ENCODE peak calls at places on chromosomes 11 and 22, in five cellular contexts. N is left ventricle myocardium inferior; C is CD8-positive, alpha-beta T cell; L is heart right ventricle; S is ovary. K is an unnamed sample.

GRCh38 chr22:22616636-22617035 is 27.8 kb upstream of the GGTLC2 start:
- DNase-seq in L (no peak), C (no peak), S (no peak), N (no peak), K (no peak)

GRCh38 chr11:76205252-76206076 is 838 bp downstream of the WNT11 start:
- DNase-seq in C (no peak), S (no peak), L (peak), N (no peak), K (no peak)

GRCh38 chr22:29782061-29782845 is 15.1 kb downstream of the UQCR10 start:
- DNase-seq in L (peak), C (no peak), N (peak), S (peak), K (peak)

GRCh38 chr11:90330632-90331031 is 107.8 kb upstream of the CHORDC1 start:
- DNase-seq in L (no peak), S (no peak), N (no peak), C (no peak), K (no peak)

GRCh38 chr11:1211838-1212237 is 11.0 kb upstream of the MUC5B start:
- DNase-seq in N (no peak), C (no peak), S (no peak), L (no peak), K (no peak)

GRCh38 chr11:46277313-46277622 is 194 bp upstream of the CREB3L1 start:
- DNase-seq in C (no peak), L (no peak), N (no peak), S (no peak), K (no peak)

GRCh38 chr11:92473736-92474135 is 249.1 kb downstream of the FAT3 start:
- DNase-seq in N (no peak), S (no peak), C (no peak), L (no peak), K (no peak)

GRCh38 chr22:40803292-40803691 is 15.9 kb downstream of the SLC25A17 start:
- DNase-seq in N (no peak), L (no peak), S (no peak), C (no peak), K (no peak)

GRCh38 chr11:66498508-66498907 is 11.9 kb upstream of the BBS1 start:
- DNase-seq in S (no peak), C (no peak), N (no peak), L (no peak), K (no peak)

GRCh38 chr11:70233962-70234361 is 30.9 kb downstream of the FADD start:
- DNase-seq in N (no peak), L (no peak), C (no peak), S (no peak), K (no peak)

GRCh38 chr11:65777241-65777640 is 3.5 kb downstream of the AP5B1 start:
- DNase-seq in L (no peak), C (no peak), S (no peak), N (no peak), K (no peak)

GRCh38 chr22:20464096-20464614 is 26.5 kb upstream of the SCARF2 start:
- DNase-seq in S (no peak), C (peak), L (no peak), N (no peak), K (no peak)

GRCh38 chr11:65180877-65181568 is 705 bp upstream of the CAPN1 start:
- DNase-seq in L (peak), C (peak), N (peak), S (peak), K (peak)

GRCh38 chr11:75815345-75815983 is 454 bp downstream of the UVRAG start:
- DNase-seq in L (peak), N (no peak), S (no peak), C (peak), K (no peak)

GRCh38 chr11:126391970-126392637 is 36.6 kb downstream of the ST3GAL4 start:
- DNase-seq in S (peak), L (no peak), C (no peak), N (no peak), K (no peak)

GRCh38 chr11:2427721-2428321 is 16.5 kb downstream of the TRPM5 start:
- DNase-seq in N (no peak), C (no peak), L (peak), S (no peak), K (no peak)

GRCh38 chr11:12160680-12161079 is 50.3 kb downstream of the MICAL2 start:
- DNase-seq in C (no peak), N (no peak), S (no peak), L (no peak), K (no peak)

GRCh38 chr11:117096140-117096972 is 1.9 kb downstream of the SIK3 start:
- DNase-seq in C (peak), N (no peak), L (no peak), S (no peak), K (no peak)

GRCh38 chr11:118015385-118015841 is 29.2 kb downstream of the IL10RA start:
- DNase-seq in C (no peak), L (no peak), S (no peak), N (no peak), K (no peak)

GRCh38 chr11:2569731-2570210 is 125.0 kb downstream of the KCNQ1 start:
- DNase-seq in L (no peak), N (no peak), C (no peak), S (no peak), K (no peak)

GRCh38 chr22:22681221-22681739 is 36.9 kb downstream of the GGTLC2 start:
- DNase-seq in S (no peak), L (no peak), C (no peak), N (no peak), K (no peak)

GRCh38 chr11:7254731-7255291 is 3.1 kb downstream of the SYT9 start:
- DNase-seq in C (no peak), N (no peak), L (no peak), S (no peak), K (no peak)

GRCh38 chr11:71355266-71355665 is 92.9 kb downstream of the DHCR7 start:
- DNase-seq in L (no peak), S (no peak), N (no peak), C (no peak), K (no peak)

GRCh38 chr11:16987205-16987568 is 27.0 kb downstream of the PLEKHA7 start:
- DNase-seq in L (peak), S (peak), C (no peak), N (no peak), K (peak)

GRCh38 chr11:114738954-114739353 is 60.6 kb downstream of the NXPE2 start:
- DNase-seq in C (peak), S (no peak), N (no peak), L (no peak), K (peak)

GRCh38 chr11:96095884-96096301 is 172.0 kb upstream of the MTMR2 start:
- DNase-seq in C (no peak), N (no peak), S (no peak), L (no peak), K (peak)

GRCh38 chr11:107957109-107957588 is 28.9 kb downstream of the RAB39A start:
- DNase-seq in L (no peak), C (no peak), N (no peak), S (no peak), K (no peak)

GRCh38 chr22:46073683-46074504 is 76.4 kb upstream of the PPARA start:
- DNase-seq in S (no peak), C (no peak), N (peak), L (peak), K (peak)

GRCh38 chr22:35410663-35411034 is 10.7 kb downstream of the MCM5 start:
- DNase-seq in C (no peak), S (no peak), N (no peak), L (no peak), K (no peak)
- H3K27ac ChIP-seq in C (no peak), S (no peak), N (peak), L (no peak), K (no peak)

GRCh38 chr22:43231724-43232034 is 44.7 kb upstream of the TTLL12 start:
- DNase-seq in C (no peak), N (no peak), S (no peak), L (no peak), K (no peak)

GRCh38 chr22:43232445-43232844 is 45.5 kb upstream of the TTLL12 start:
- DNase-seq in N (no peak), C (no peak), S (no peak), L (no peak), K (no peak)

GRCh38 chr22:43230571-43230970 is 43.6 kb upstream of the TTLL12 start:
- DNase-seq in N (no peak), C (no peak), L (no peak), S (no peak), K (no peak)

GRCh38 chr22:43228863-43229262 is 41.9 kb upstream of the TTLL12 start:
- DNase-seq in C (no peak), N (no peak), S (no peak), L (no peak), K (no peak)

DNA sequence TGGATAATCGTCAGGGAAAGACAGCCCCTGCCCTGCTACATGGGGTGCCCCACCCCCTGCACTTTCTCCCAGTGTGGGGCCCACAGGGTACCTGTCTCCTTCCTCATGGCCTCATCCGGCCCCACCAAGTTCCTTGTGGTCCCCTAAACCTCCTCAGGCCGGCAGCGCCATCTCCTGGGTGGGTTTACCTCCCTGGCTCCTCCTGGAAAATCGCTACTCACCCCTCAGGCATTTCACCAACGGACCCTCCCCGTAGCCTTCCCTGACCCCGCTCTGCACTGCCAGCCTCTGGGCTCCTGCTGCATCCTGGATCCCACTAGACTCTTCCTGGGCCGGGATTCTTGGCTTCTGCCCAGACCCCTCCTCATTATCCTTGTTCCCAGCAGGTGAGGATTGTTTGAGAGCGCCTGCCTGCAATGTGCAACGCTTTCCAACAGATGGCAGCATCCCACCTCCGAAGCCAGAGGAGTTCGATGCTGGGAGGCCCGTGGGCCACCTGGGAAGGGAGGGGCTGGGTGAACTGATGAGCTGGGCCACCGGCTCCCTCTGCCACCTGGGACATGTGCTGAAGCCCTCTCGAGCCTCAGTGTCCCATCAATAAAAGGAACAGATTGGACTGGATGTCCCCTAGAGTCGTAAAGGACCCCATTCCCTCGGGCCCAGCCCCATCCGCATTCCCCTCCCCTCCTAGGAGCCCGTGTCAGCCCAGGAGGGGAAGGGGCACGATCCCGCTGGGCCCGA is 44.2 kb upstream of the TTLL12 start:
- DNase-seq in L (peak), N (peak), C (peak), S (peak), K (peak)
- H3K4me3 ChIP-seq in L (no peak), N (no peak), C (no peak), S (no peak), K (no peak)

DNA sequence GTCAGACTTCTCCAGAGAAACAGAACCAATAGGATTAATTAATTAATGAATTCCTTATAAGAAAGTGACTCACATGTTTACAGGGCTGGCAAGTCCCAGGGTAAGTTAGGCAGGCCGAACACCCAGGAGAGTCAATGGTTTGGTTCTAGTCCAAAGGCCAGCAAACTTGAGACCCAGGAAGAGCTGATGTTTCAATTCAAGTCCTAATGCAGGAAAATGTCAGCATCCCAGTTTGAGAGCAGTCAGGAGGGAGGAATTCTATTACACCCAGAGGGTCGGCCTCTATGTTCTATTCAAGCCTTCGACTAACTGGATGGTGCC is 466.0 kb downstream of the INSC start:
- DNase-seq in C (no peak), S (no peak), L (no peak), N (no peak), K (no peak)
- H3K27ac ChIP-seq in C (no peak), S (no peak), L (no peak), N (no peak), K (no peak)

GRCh38 chr11:121930004-121930965 is 185.7 kb downstream of the BLID start:
- DNase-seq in N (no peak), C (no peak), S (no peak), L (no peak), K (no peak)

GRCh38 chr11:121931748-121932352 is 184.2 kb downstream of the BLID start:
- DNase-seq in N (no peak), C (no peak), S (no peak), L (no peak), K (peak)

GRCh38 chr11:121929581-121929980 is 186.4 kb downstream of the BLID start:
- DNase-seq in S (peak), L (peak), N (peak), C (no peak), K (no peak)

GRCh38 chr11:121932646-121933185 is 183.3 kb downstream of the BLID start:
- DNase-seq in N (no peak), S (no peak), C (no peak), L (no peak), K (peak)

DNA sequence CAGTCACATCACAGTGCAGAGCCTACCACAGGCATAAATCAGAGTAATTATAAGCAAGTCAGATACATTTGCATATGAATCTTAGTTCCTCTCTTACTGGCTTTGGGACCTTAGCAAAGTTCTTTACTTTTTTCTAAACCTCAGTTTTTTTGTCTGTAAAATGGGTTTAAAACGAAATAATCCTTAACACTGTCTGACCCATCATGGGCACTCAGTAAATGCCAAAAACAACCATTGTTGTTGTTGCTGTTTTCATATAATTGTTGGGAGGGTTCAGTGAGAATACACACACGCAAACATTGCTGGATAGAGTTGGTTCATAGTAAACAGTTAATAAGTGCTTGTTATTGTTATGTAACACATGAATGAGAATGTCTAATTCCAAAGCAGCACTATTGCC is 184.9 kb downstream of the BLID start:
- DNase-seq in N (no peak), S (no peak), L (no peak), C (no peak), K (no peak)
- H3K4me3 ChIP-seq in N (no peak), S (no peak), L (no peak), C (no peak), K (no peak)

K was measured in PC-9.